ENCODE peak calls at places on chromosomes 3 and 15, in seven cellular contexts. One of them, this sample, is unnamed.
A peak's percentile ranks its signal among the peaks of the same experiment; 100 is the strongest.

GRCh38 chr3:127698264-127699097 is 25.7 kb downstream of the ABTB1 start:
- DNase-seq in CD4-positive, alpha-beta T cell: no peak
- DNase-seq in neural progenitor cell: no peak
- DNase-seq in NT2/D1: no peak
- DNase-seq in heart right ventricle: no peak
- DNase-seq in psoas muscle: peak; percentile 33
- DNase-seq in GM12878: no peak
- DNase-seq in this sample: no peak

GRCh38 chr3:189273736-189274135 is 102.0 kb downstream of the TPRG1 start:
- DNase-seq in CD4-positive, alpha-beta T cell: no peak
- DNase-seq in neural progenitor cell: no peak
- DNase-seq in NT2/D1: no peak
- DNase-seq in heart right ventricle: no peak
- DNase-seq in psoas muscle: no peak
- DNase-seq in GM12878: no peak
- DNase-seq in this sample: peak; percentile 52

GRCh38 chr3:128270559-128271492 is 117.5 kb downstream of the EEFSEC start:
- DNase-seq in CD4-positive, alpha-beta T cell: no peak
- DNase-seq in neural progenitor cell: no peak
- DNase-seq in NT2/D1: no peak
- DNase-seq in heart right ventricle: no peak
- DNase-seq in psoas muscle: no peak
- DNase-seq in GM12878: no peak
- DNase-seq in this sample: no peak

GRCh38 chr3:117278424-117279190 is 569.0 kb downstream of the TUSC7 start:
- DNase-seq in CD4-positive, alpha-beta T cell: no peak
- DNase-seq in neural progenitor cell: no peak
- DNase-seq in NT2/D1: no peak
- DNase-seq in heart right ventricle: no peak
- DNase-seq in psoas muscle: no peak
- DNase-seq in GM12878: peak; percentile 30
- DNase-seq in this sample: peak; percentile 7

GRCh38 chr3:119497824-119498187 is 541 bp upstream of the TIMMDC1 start:
- DNase-seq in CD4-positive, alpha-beta T cell: no peak
- DNase-seq in neural progenitor cell: peak; percentile 25
- DNase-seq in NT2/D1: peak; percentile 3
- DNase-seq in heart right ventricle: no peak
- DNase-seq in psoas muscle: peak; percentile 50
- DNase-seq in GM12878: no peak
- DNase-seq in this sample: peak; percentile 54

GRCh38 chr15:99944131-99944530 is 210.9 kb upstream of the LYSMD4 start:
- DNase-seq in CD4-positive, alpha-beta T cell: no peak
- DNase-seq in neural progenitor cell: no peak
- DNase-seq in NT2/D1: no peak
- DNase-seq in heart right ventricle: no peak
- DNase-seq in psoas muscle: no peak
- DNase-seq in GM12878: no peak
- DNase-seq in this sample: no peak

GRCh38 chr15:62711691-62712454 is 330.7 kb upstream of the TPM1 start:
- DNase-seq in CD4-positive, alpha-beta T cell: no peak
- DNase-seq in neural progenitor cell: no peak
- DNase-seq in NT2/D1: no peak
- DNase-seq in heart right ventricle: no peak
- DNase-seq in psoas muscle: no peak
- DNase-seq in GM12878: peak; percentile 1
- DNase-seq in this sample: peak; percentile 18

GRCh38 chr3:193857996-193858395 is 265.0 kb downstream of the OPA1 start:
- DNase-seq in CD4-positive, alpha-beta T cell: no peak
- DNase-seq in neural progenitor cell: no peak
- DNase-seq in NT2/D1: no peak
- DNase-seq in heart right ventricle: no peak
- DNase-seq in psoas muscle: no peak
- DNase-seq in GM12878: no peak
- DNase-seq in this sample: peak; percentile 88

GRCh38 chr15:56934269-56934668 is 15.8 kb downstream of the TCF12 start:
- DNase-seq in CD4-positive, alpha-beta T cell: no peak
- DNase-seq in neural progenitor cell: no peak
- DNase-seq in NT2/D1: no peak
- DNase-seq in heart right ventricle: no peak
- DNase-seq in psoas muscle: no peak
- DNase-seq in GM12878: no peak
- DNase-seq in this sample: no peak

GRCh38 chr15:34721802-34722795 is 32.7 kb downstream of the GJD2 start:
- DNase-seq in CD4-positive, alpha-beta T cell: no peak
- DNase-seq in neural progenitor cell: peak; percentile 91
- DNase-seq in NT2/D1: peak; percentile 32
- DNase-seq in heart right ventricle: peak; percentile 68
- DNase-seq in psoas muscle: peak; percentile 83
- DNase-seq in GM12878: no peak
- DNase-seq in this sample: peak; percentile 90

GRCh38 chr15:44215594-44215993 is 20.5 kb upstream of the FRMD5 start:
- DNase-seq in CD4-positive, alpha-beta T cell: no peak
- DNase-seq in neural progenitor cell: no peak
- DNase-seq in NT2/D1: no peak
- DNase-seq in heart right ventricle: no peak
- DNase-seq in psoas muscle: no peak
- DNase-seq in GM12878: no peak
- DNase-seq in this sample: peak; percentile 85

GRCh38 chr3:106161236-106161635 is 292.4 kb upstream of the CBLB start:
- DNase-seq in CD4-positive, alpha-beta T cell: no peak
- DNase-seq in neural progenitor cell: no peak
- DNase-seq in NT2/D1: no peak
- DNase-seq in heart right ventricle: no peak
- DNase-seq in psoas muscle: no peak
- DNase-seq in GM12878: no peak
- DNase-seq in this sample: no peak

GRCh38 chr3:44530957-44531356 is 24.0 kb upstream of the ZKSCAN7 start:
- DNase-seq in CD4-positive, alpha-beta T cell: no peak
- DNase-seq in neural progenitor cell: no peak
- DNase-seq in NT2/D1: no peak
- DNase-seq in heart right ventricle: no peak
- DNase-seq in psoas muscle: no peak
- DNase-seq in GM12878: no peak
- DNase-seq in this sample: no peak

GRCh38 chr3:48858709-48859108 is 11.0 kb upstream of the PRKAR2A start:
- DNase-seq in CD4-positive, alpha-beta T cell: no peak
- DNase-seq in neural progenitor cell: no peak
- DNase-seq in NT2/D1: no peak
- DNase-seq in heart right ventricle: no peak
- DNase-seq in psoas muscle: no peak
- DNase-seq in GM12878: no peak
- DNase-seq in this sample: no peak

GRCh38 chr15:100284701-100285100 is 57.1 kb downstream of the ADAMTS17 start:
- DNase-seq in CD4-positive, alpha-beta T cell: no peak
- DNase-seq in neural progenitor cell: no peak
- DNase-seq in NT2/D1: no peak
- DNase-seq in heart right ventricle: peak; percentile 81
- DNase-seq in psoas muscle: peak; percentile 93
- DNase-seq in GM12878: no peak
- DNase-seq in this sample: no peak

GRCh38 chr15:59741274-59741906 is 52.3 kb upstream of the BNIP2 start:
- DNase-seq in CD4-positive, alpha-beta T cell: no peak
- DNase-seq in neural progenitor cell: peak; percentile 55
- DNase-seq in NT2/D1: peak; percentile 27
- DNase-seq in heart right ventricle: no peak
- DNase-seq in psoas muscle: no peak
- DNase-seq in GM12878: no peak
- DNase-seq in this sample: peak; percentile 36

GRCh38 chr3:45043715-45044299 is 17.7 kb downstream of the CLEC3B start:
- DNase-seq in CD4-positive, alpha-beta T cell: no peak
- DNase-seq in neural progenitor cell: peak; percentile 25
- DNase-seq in NT2/D1: no peak
- DNase-seq in heart right ventricle: no peak
- DNase-seq in psoas muscle: no peak
- DNase-seq in GM12878: no peak
- DNase-seq in this sample: peak; percentile 91

GRCh38 chr15:92902723-92903587 is 2.8 kb downstream of the CHD2 start:
- DNase-seq in CD4-positive, alpha-beta T cell: no peak
- DNase-seq in neural progenitor cell: no peak
- DNase-seq in NT2/D1: no peak
- DNase-seq in heart right ventricle: no peak
- DNase-seq in psoas muscle: no peak
- DNase-seq in GM12878: no peak
- DNase-seq in this sample: no peak

GRCh38 chr3:129644836-129645235 is 38.4 kb upstream of the PLXND1 start:
- DNase-seq in CD4-positive, alpha-beta T cell: no peak
- DNase-seq in neural progenitor cell: no peak
- DNase-seq in NT2/D1: no peak
- DNase-seq in heart right ventricle: no peak
- DNase-seq in psoas muscle: no peak
- DNase-seq in GM12878: no peak
- DNase-seq in this sample: no peak

GRCh38 chr15:58856090-58856489 is 77.4 kb downstream of the SLTM start:
- DNase-seq in CD4-positive, alpha-beta T cell: no peak
- DNase-seq in neural progenitor cell: no peak
- DNase-seq in NT2/D1: no peak
- DNase-seq in heart right ventricle: no peak
- DNase-seq in psoas muscle: no peak
- DNase-seq in GM12878: no peak
- DNase-seq in this sample: peak; percentile 24

GRCh38 chr3:7915356-7915755 is 586.3 kb upstream of the LMCD1 start:
- DNase-seq in CD4-positive, alpha-beta T cell: no peak
- DNase-seq in neural progenitor cell: no peak
- DNase-seq in NT2/D1: no peak
- DNase-seq in heart right ventricle: no peak
- DNase-seq in psoas muscle: no peak
- DNase-seq in GM12878: no peak
- DNase-seq in this sample: no peak
- H3K9me3 ChIP-seq in CD4-positive, alpha-beta T cell: no peaks in the 10 kb centered on the region
- H3K9me3 ChIP-seq in neural progenitor cell: no peaks in the 10 kb centered on the region
- H3K9me3 ChIP-seq in NT2/D1: peaks cover 14% of the 10 kb centered on the region
- H3K9me3 ChIP-seq in heart right ventricle: no peaks in the 10 kb centered on the region
- H3K9me3 ChIP-seq in psoas muscle: no peaks in the 10 kb centered on the region
- H3K9me3 ChIP-seq in GM12878: no peaks in the 10 kb centered on the region
- H3K9me3 ChIP-seq in this sample: peaks cover 4% of the 10 kb centered on the region

GRCh38 chr3:177618873-177619771 is 421.8 kb upstream of the TBL1XR1 start:
- DNase-seq in CD4-positive, alpha-beta T cell: no peak
- DNase-seq in neural progenitor cell: no peak
- DNase-seq in NT2/D1: no peak
- DNase-seq in heart right ventricle: no peak
- DNase-seq in psoas muscle: no peak
- DNase-seq in GM12878: no peak
- DNase-seq in this sample: peak; percentile 91

GRCh38 chr3:177624523-177625495 is 427.5 kb upstream of the TBL1XR1 start:
- DNase-seq in CD4-positive, alpha-beta T cell: no peak
- DNase-seq in neural progenitor cell: no peak
- DNase-seq in NT2/D1: no peak
- DNase-seq in heart right ventricle: no peak
- DNase-seq in psoas muscle: no peak
- DNase-seq in GM12878: no peak
- DNase-seq in this sample: no peak

GRCh38 chr3:177620073-177620472 is 422.8 kb upstream of the TBL1XR1 start:
- DNase-seq in CD4-positive, alpha-beta T cell: no peak
- DNase-seq in neural progenitor cell: no peak
- DNase-seq in NT2/D1: no peak
- DNase-seq in heart right ventricle: no peak
- DNase-seq in psoas muscle: no peak
- DNase-seq in GM12878: no peak
- DNase-seq in this sample: no peak

GRCh38 chr3:177622982-177623617 is 425.8 kb upstream of the TBL1XR1 start:
- DNase-seq in CD4-positive, alpha-beta T cell: no peak
- DNase-seq in neural progenitor cell: no peak
- DNase-seq in NT2/D1: no peak
- DNase-seq in heart right ventricle: no peak
- DNase-seq in psoas muscle: no peak
- DNase-seq in GM12878: no peak
- DNase-seq in this sample: no peak

GRCh38 chr3:177622520-177622919 is 425.2 kb upstream of the TBL1XR1 start:
- DNase-seq in CD4-positive, alpha-beta T cell: no peak
- DNase-seq in neural progenitor cell: no peak
- DNase-seq in NT2/D1: no peak
- DNase-seq in heart right ventricle: no peak
- DNase-seq in psoas muscle: no peak
- DNase-seq in GM12878: no peak
- DNase-seq in this sample: peak; percentile 64
- H3K9me3 ChIP-seq in CD4-positive, alpha-beta T cell: no peaks in the 10 kb centered on the region
- H3K9me3 ChIP-seq in neural progenitor cell: no peaks in the 10 kb centered on the region
- H3K9me3 ChIP-seq in NT2/D1: no peaks in the 10 kb centered on the region
- H3K9me3 ChIP-seq in heart right ventricle: no peaks in the 10 kb centered on the region
- H3K9me3 ChIP-seq in psoas muscle: no peaks in the 10 kb centered on the region
- H3K9me3 ChIP-seq in GM12878: no peaks in the 10 kb centered on the region
- H3K9me3 ChIP-seq in this sample: no peaks in the 10 kb centered on the region

DNA sequence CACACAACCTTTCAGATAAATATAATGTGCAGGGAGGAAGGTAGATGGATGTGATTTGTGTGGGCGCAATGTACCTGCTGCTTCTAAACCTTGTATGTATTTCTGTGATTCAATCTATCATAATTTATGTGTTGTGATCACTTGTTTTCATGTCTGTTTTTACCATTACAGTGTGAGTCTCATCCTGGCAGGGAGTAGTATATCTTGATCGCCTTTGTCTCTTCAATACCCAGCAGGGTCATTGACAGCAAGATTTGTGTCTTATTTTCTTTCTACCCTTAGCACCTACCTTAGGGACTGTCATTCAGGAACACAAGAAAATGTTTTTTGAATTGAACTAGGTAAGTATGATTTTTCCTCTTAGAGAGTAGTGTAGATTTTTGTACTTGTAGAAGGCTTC is 83.7 kb upstream of the SELENOK start:
- DNase-seq in CD4-positive, alpha-beta T cell: no peak
- DNase-seq in neural progenitor cell: no peak
- DNase-seq in NT2/D1: no peak
- DNase-seq in heart right ventricle: no peak
- DNase-seq in psoas muscle: no peak
- DNase-seq in GM12878: no peak
- DNase-seq in this sample: no peak
- H3K9me3 ChIP-seq in CD4-positive, alpha-beta T cell: peaks cover 28% of the 10 kb centered on the region
- H3K9me3 ChIP-seq in neural progenitor cell: no peaks in the 10 kb centered on the region
- H3K9me3 ChIP-seq in NT2/D1: peaks cover 10% of the 10 kb centered on the region
- H3K9me3 ChIP-seq in heart right ventricle: peaks cover 29% of the 10 kb centered on the region
- H3K9me3 ChIP-seq in psoas muscle: no peaks in the 10 kb centered on the region
- H3K9me3 ChIP-seq in GM12878: no peaks in the 10 kb centered on the region
- H3K9me3 ChIP-seq in this sample: peaks cover 22% of the 10 kb centered on the region

DNA sequence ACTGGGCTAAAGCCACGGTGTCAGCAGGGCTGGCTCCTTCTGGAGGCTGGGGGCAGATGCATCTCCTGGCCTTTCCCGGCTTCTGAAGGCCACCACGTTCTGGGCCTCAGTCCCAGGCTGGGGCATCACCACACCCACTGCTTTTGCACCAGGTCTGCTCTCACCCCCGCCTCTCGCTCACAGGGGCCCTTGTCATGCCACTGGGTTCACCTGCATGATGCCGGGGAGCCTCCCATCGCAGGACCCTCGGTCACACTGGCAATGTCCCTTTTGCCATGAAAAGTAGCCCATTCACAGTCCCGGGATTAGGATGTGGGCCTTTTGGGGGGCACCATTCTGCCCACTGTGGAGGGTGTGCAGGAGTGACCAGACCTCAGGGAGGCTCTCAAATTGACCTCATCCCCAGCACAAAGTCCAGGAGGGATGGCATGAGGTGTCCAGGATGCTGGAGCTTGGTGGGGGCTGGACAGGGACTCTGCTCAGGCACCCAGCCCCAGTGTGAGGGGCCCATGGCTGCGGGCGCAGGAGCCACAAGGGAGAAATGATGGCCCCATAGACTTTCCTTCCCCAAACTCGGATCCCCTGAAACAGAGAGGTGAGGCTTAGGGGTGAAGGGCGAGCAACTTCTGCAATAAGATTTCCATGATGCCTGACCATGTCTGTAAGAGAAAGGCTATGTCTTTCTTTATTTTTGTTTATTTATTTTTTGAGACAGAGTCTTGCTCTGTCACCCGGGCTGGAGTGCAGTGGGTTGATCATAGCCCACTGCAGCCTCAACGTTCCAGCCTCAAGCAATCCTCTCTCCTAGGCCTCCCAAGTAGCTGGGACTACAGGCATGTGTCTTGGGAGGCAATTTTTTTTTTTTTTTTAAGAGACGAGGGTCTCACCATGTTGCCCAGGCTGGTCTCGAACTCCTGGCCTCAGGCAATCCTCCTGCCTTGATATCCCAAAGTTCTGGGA is 189.1 kb downstream of the GOLGA6L6 start:
- DNase-seq in CD4-positive, alpha-beta T cell: no peak
- DNase-seq in neural progenitor cell: no peak
- DNase-seq in NT2/D1: no peak
- DNase-seq in heart right ventricle: no peak
- DNase-seq in psoas muscle: peak; percentile 58
- DNase-seq in GM12878: no peak
- DNase-seq in this sample: no peak
- H3K9me3 ChIP-seq in CD4-positive, alpha-beta T cell: no peaks in the 10 kb centered on the region
- H3K9me3 ChIP-seq in neural progenitor cell: peaks cover 85% of the 10 kb centered on the region
- H3K9me3 ChIP-seq in NT2/D1: peaks cover 13% of the 10 kb centered on the region
- H3K9me3 ChIP-seq in heart right ventricle: no peaks in the 10 kb centered on the region
- H3K9me3 ChIP-seq in psoas muscle: no peaks in the 10 kb centered on the region
- H3K9me3 ChIP-seq in GM12878: no peaks in the 10 kb centered on the region
- H3K9me3 ChIP-seq in this sample: no peaks in the 10 kb centered on the region

This sample was measured in adipocyte.